ENCODE peak calls at places on chromosome 22, in four cellular contexts. C is K562, E is A549, S is HepG2. K is an unnamed sample.

GRCh38 chr22:45945621-45946020 is 31.3 kb downstream of the WNT7B start:
- DNase-seq in C (no peak), E (no peak), S (no peak), K (no peak)

GRCh38 chr22:45212992-45213751 is 27.5 kb downstream of the KIAA0930 start:
- DNase-seq in C (no peak), E (no peak), S (no peak), K (peak)

GRCh38 chr22:22930571-22931556 is 43.2 kb downstream of the IGLL5 start:
- DNase-seq in C (peak), E (no peak), S (no peak), K (no peak)

GRCh38 chr22:48711669-48712068 is 1116.0 kb downstream of the BRD1 start:
- DNase-seq in C (no peak), E (no peak), S (no peak), K (no peak)

GRCh38 chr22:34055525-34056200 is 135.4 kb upstream of the LARGE1 start:
- DNase-seq in C (peak), E (peak), S (peak), K (no peak)

GRCh38 chr22:48895341-48895740 is 932.3 kb downstream of the BRD1 start:
- DNase-seq in C (no peak), E (no peak), S (no peak), K (no peak)

GRCh38 chr22:33024626-33025025 is 33.6 kb downstream of the SYN3 start:
- DNase-seq in C (no peak), E (no peak), S (no peak), K (no peak)

GRCh38 chr22:29871684-29872083 is 11.3 kb upstream of the MTMR3 start:
- DNase-seq in C (no peak), E (no peak), S (peak), K (no peak)

GRCh38 chr22:33328789-33329296 is 270.7 kb upstream of the SYN3 start:
- DNase-seq in C (no peak), E (peak), S (peak), K (peak)

GRCh38 chr22:18075101-18075730 is 2.6 kb upstream of the PEX26 start:
- DNase-seq in C (no peak), E (no peak), S (no peak), K (no peak)

GRCh38 chr22:33472462-33473344 is 414.5 kb upstream of the SYN3 start:
- DNase-seq in C (no peak), E (no peak), S (no peak), K (peak)

GRCh38 chr22:33806191-33806590 is 114.1 kb downstream of the LARGE1 start:
- DNase-seq in C (no peak), E (no peak), S (no peak), K (peak)

GRCh38 chr22:44202261-44202789 is 21.6 kb downstream of the PARVG start:
- DNase-seq in C (no peak), E (no peak), S (no peak), K (peak)

GRCh38 chr22:35930933-35931332 is 97.7 kb downstream of the RBFOX2 start:
- DNase-seq in C (peak), E (peak), S (peak), K (peak)

GRCh38 chr22:39661842-39662676 is 91.5 kb downstream of the CACNA1I start:
- DNase-seq in C (peak), E (no peak), S (no peak), K (no peak)

GRCh38 chr22:30565341-30565740 is 9.1 kb downstream of the GAL3ST1 start:
- DNase-seq in C (no peak), E (no peak), S (no peak), K (peak)

GRCh38 chr22:46354176-46354992 is 18.9 kb downstream of the TRMU start:
- DNase-seq in C (no peak), E (no peak), S (no peak), K (no peak)

GRCh38 chr22:17116931-17117330 is 4.2 kb downstream of the TMEM121B start:
- DNase-seq in C (no peak), E (no peak), S (no peak), K (no peak)

GRCh38 chr22:39318507-39319283 is 728 bp downstream of the RPL3 start:
- DNase-seq in C (no peak), E (no peak), S (no peak), K (no peak)

GRCh38 chr22:31920306-31920705 is 24.0 kb upstream of the YWHAH start:
- DNase-seq in C (no peak), E (no peak), S (no peak), K (no peak)

GRCh38 chr22:29509298-29509697 is 29.3 kb downstream of the NEFH start:
- DNase-seq in C (no peak), E (no peak), S (no peak), K (no peak)

GRCh38 chr22:43928418-43929307 is 5.1 kb downstream of the PNPLA3 start:
- DNase-seq in C (no peak), E (no peak), S (no peak), K (no peak)

GRCh38 chr22:32967285-32968101 is 90.7 kb downstream of the SYN3 start:
- DNase-seq in C (no peak), E (no peak), S (peak), K (no peak)

GRCh38 chr22:32034275-32034674 is 8.8 kb upstream of the SLC5A1 start:
- DNase-seq in C (no peak), E (no peak), S (no peak), K (no peak)

GRCh38 chr22:46546466-46547178 is 9.2 kb upstream of the CELSR1 start:
- DNase-seq in C (no peak), E (no peak), S (no peak), K (peak)

GRCh38 chr22:31144223-31144622 is 3.9 kb upstream of the PLA2G3 start:
- DNase-seq in C (no peak), E (no peak), S (no peak), K (peak)

GRCh38 chr22:49555526-49555925 is 272.1 kb downstream of the BRD1 start:
- DNase-seq in C (no peak), E (no peak), S (no peak), K (no peak)

GRCh38 chr22:47197735-47198500 is 435.5 kb downstream of the TBC1D22A start:
- DNase-seq in C (no peak), E (no peak), S (no peak), K (no peak)

GRCh38 chr22:47615051-47615450 is 852.6 kb downstream of the TBC1D22A start:
- DNase-seq in C (no peak), E (no peak), S (no peak), K (no peak)

GRCh38 chr22:47092896-47093311 is 330.5 kb downstream of the TBC1D22A start:
- DNase-seq in C (no peak), E (no peak), S (no peak), K (peak)

GRCh38 chr22:39209756-39210155 is 35.0 kb downstream of the PDGFB start:
- DNase-seq in C (no peak), E (no peak), S (no peak), K (no peak)

GRCh38 chr22:31695423-31695822 is 33.4 kb upstream of the PISD start:
- DNase-seq in C (no peak), E (no peak), S (no peak), K (no peak)

GRCh38 chr22:29695129-29695926 is 24.5 kb upstream of the CABP7 start:
- DNase-seq in C (no peak), E (no peak), S (no peak), K (no peak)

GRCh38 chr22:24302591-24302990 is 32.0 kb downstream of the SPECC1L start:
- DNase-seq in C (no peak), E (no peak), S (peak), K (no peak)

GRCh38 chr22:24305260-24305692 is 34.6 kb downstream of the SPECC1L start:
- DNase-seq in C (no peak), E (no peak), S (no peak), K (peak)

GRCh38 chr22:24304067-24304675 is 33.5 kb downstream of the SPECC1L start:
- DNase-seq in C (no peak), E (no peak), S (no peak), K (no peak)

DNA sequence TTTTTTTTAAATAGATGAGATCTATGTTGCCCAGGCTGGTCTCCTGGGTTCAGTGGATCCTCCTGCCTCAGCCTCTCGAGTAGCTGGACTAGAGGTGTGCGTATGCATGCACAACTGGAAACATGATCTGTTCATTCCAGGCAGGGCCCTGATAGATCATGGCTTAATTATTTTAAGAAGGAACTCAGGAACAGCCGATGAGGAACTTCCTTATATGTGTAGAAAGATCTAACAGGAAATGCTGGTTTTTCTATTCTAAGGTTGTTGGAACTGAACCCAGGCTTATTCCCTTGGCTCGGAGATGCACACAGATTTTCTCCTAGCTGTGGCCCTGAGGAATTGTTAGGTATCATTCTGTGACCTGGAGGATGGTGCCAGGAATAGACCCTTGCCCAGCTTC is 32.4 kb downstream of the SPECC1L start:
- DNase-seq in C (no peak), E (no peak), S (no peak), K (no peak)
- TF ChIP-seq MAZ in C (no peak), E (no peak), S (no peak), K (no peak)

GRCh38 chr22:20487715-20488114 is 7.9 kb downstream of the KLHL22 start:
- DNase-seq in C (peak), E (no peak), S (no peak), K (no peak)
- TF ChIP-seq CTCF in C (peak), E (no peak), S (no peak), K (no peak)

GRCh38 chr22:21641795-21642583 is at the start of gene SDF2L1:
- DNase-seq in C (peak), E (peak), S (peak), K (peak)

GRCh38 chr22:21641417-21641794 is 696 bp upstream of the SDF2L1 start:
- DNase-seq in C (peak), E (peak), S (peak), K (peak)

GRCh38 chr22:21636629-21637218 is 4.2 kb downstream of the CCDC116 start:
- DNase-seq in C (no peak), E (no peak), S (no peak), K (no peak)

GRCh38 chr22:21640810-21641209 is 1.3 kb upstream of the SDF2L1 start:
- DNase-seq in C (no peak), E (no peak), S (no peak), K (no peak)

GRCh38 chr22:21639359-21639758 is 2.7 kb upstream of the SDF2L1 start:
- DNase-seq in C (no peak), E (no peak), S (no peak), K (no peak)
- TF ChIP-seq MAZ in C (no peak), E (no peak), S (no peak), K (no peak)

GRCh38 chr22:50697667-50698506 is 25.3 kb downstream of the SHANK3 start:
- DNase-seq in C (no peak), E (no peak), S (no peak), K (no peak)

GRCh38 chr22:50696251-50696798 is 23.7 kb downstream of the SHANK3 start:
- DNase-seq in C (no peak), E (no peak), S (no peak), K (no peak)

GRCh38 chr22:50695421-50696250 is 23.0 kb downstream of the SHANK3 start:
- DNase-seq in C (no peak), E (no peak), S (no peak), K (no peak)

GRCh38 chr22:50698546-50698945 is 25.9 kb downstream of the SHANK3 start:
- DNase-seq in C (no peak), E (no peak), S (no peak), K (no peak)

DNA sequence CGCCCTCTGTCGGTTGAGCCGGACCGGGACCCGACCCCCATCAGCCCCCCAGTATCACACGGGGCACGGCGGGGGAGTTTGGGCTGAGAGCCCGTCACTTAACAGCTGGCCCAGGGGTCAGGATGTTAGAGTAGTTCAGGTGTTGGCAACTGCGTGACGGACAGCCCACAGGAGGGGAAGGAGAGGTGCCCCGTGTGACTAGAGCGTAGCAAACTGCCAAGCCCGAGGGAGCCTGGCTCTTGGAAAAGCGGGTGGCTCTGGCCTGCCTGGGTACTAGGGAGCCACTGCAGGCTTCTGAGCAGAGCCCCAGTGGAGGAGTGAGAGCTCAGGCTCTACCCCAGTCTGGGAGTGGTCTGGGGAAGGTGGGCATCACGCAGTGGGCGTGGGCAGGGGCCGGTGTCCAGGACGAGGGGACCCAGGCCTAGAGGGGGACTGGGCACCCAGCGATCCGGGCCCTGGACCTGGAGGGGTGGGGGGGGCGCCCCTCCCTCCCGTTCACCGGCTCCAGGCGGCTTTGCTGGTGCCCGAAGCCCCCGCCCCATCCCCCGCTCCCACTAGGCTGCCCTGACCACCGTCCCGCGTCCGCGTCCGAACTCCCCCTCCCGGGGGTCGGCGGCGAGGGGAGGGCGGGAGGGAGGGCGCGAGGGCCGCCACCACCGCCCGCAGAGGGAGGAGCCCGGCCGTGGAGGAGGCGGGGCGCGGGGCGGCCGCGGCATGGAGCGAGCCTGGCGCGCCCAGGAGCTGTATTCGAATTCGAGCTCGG is 24.4 kb downstream of the SHANK3 start:
- DNase-seq in C (peak), E (no peak), S (no peak), K (no peak)
- TF ChIP-seq CTCF in C (peak), E (no peak), S (no peak), K (peak)

DNA sequence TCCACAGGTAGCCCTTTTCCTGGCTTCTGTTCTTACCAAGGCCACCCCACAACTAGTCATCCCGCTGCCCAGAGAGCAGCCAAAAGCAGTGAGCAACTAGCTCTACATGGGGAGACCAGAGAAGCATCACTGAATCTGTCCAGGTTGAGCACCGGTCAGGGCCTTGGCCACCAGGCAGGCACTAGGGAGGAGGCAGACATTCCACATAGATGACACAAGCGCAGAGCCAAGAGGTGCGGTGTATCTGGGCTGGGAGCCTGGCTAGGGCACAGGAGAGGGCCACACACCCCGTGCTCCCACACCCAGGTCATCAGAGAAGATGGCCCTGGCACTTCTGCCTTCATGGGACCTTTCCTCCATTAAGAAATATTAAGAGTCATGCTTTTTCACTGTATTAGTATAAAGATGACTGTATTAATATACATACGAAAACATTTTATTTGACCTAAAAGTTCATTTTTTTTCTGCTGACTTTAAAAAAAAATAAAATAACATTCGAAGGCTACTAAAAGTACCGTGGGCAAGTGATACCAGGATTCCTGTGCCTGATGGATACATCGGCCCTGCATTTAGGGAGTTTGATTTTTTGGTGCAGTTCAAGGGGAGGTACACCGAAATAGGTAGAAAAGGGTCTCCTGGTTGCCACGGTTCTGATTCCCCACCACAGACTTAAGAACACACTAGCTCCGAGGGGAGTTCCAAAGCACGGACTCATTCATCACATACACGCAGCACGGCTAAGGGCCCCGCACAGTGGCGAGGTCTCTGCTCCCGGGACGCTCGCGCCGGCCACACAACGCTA is 1.2 kb downstream of the DGCR2 start:
- DNase-seq in C (peak), E (peak), S (peak), K (peak)
- TF ChIP-seq MAZ in C (no peak), E (no peak), S (no peak), K (no peak)

DNA sequence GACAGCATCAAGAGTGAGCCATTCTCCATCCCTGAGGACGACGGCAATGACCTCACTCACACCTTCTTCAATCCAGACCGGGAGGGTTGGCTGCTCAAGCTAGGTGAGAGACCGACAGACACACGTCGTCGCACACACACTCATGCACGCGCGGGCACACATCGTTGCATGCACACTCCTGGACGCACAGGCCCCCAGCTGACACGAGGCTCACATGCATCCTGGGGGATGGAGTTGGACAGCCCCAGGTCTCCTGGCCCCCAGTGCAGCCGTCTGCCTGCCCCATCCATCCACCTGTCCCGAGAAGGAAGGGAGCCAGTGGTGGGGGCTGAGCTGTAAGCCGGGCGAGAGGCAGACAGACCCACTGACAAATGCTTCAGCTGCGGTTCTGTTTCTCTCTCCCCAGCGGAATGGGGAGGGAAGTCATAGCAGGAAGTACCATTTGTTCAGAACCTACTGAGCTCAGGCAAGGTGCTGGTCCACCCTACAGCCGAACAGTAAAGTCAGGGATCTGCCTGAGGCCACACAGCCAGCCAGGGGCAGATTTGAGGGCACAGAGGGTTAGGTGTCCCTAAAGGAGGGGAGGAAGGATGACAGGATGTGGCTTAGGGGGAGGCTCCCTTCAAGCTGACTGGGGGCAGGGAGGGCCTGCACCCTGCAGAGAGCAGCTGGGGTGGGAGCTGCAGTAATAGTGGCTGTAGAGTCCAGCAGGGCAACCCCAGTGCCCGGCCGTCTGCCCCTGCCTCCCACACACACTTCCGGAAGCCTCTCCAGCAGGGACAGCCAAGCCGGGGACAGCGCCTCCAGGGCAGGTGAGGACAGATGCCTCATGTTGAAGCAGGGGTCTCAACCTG is 27.1 kb downstream of the CYTH4 start:
- DNase-seq in C (peak), E (no peak), S (no peak), K (no peak)
- TF ChIP-seq CTCF in C (no peak), E (no peak), S (no peak), K (no peak)

GRCh38 chr22:42699953-42700352 is 20.7 kb downstream of the A4GALT start:
- DNase-seq in C (no peak), E (no peak), S (no peak), K (no peak)

GRCh38 chr22:42695294-42695693 is 25.4 kb downstream of the A4GALT start:
- DNase-seq in C (no peak), E (no peak), S (no peak), K (no peak)

GRCh38 chr22:42699281-42699681 is 21.4 kb downstream of the A4GALT start:
- DNase-seq in C (no peak), E (no peak), S (no peak), K (no peak)

GRCh38 chr22:42696331-42696967 is 24.2 kb downstream of the A4GALT start:
- DNase-seq in C (no peak), E (no peak), S (no peak), K (no peak)

DNA sequence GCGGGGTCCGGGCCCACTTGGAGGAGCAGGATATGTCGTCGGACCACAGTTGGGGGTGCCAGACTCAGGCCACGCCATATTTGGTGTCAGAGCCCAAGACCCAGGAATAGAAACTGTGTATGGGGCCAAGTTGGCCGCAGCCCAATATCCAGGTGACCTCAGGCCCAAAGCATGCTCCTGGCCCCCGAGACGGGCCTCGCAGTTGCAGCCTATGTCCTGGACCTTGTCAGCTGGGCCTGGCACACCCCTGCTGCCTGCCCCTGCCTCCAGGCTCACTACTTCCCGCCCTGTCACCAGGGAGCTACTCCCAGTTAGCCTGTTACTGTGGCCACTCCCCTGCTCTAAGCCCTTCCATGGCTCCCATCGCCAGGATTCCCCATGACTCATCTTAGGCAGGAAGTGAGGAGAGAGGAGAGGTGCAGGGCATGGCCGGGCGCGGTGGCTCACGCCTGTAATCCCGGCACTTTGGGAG is 23.1 kb downstream of the A4GALT start:
- DNase-seq in C (no peak), E (peak), S (peak), K (peak)
- TF ChIP-seq MAZ in C (no peak), E (no peak), S (no peak), K (no peak)

GRCh38 chr22:37808294-37808657 is 542 bp downstream of the GCAT start:
- DNase-seq in C (no peak), E (no peak), S (no peak), K (peak)

GRCh38 chr22:37805878-37806277 is 1.9 kb upstream of the GCAT start:
- DNase-seq in C (no peak), E (no peak), S (no peak), K (no peak)

GRCh38 chr22:37807410-37808293 is at the start of gene GCAT:
- DNase-seq in C (peak), E (peak), S (peak), K (peak)

GRCh38 chr22:37804886-37805857 is 2.6 kb upstream of the GCAT start:
- DNase-seq in C (no peak), E (peak), S (peak), K (peak)

GRCh38 chr22:37806409-37807338 is 1.1 kb upstream of the GCAT start:
- DNase-seq in C (no peak), E (peak), S (peak), K (peak)
- TF ChIP-seq CTCF in C (no peak), E (no peak), S (no peak), K (no peak)

K was measured in IMR-90.